ENCODE peak calls at places on chromosomes 3 and 15, in six cellular contexts. I is HT1080, S is GM12891, L is fibroblast of gingiva, Y is posterior cingulate gyrus, M is NCI-H1092. H is an unnamed sample.

GRCh38 chr3:131072845-131073244 is 46.2 kb downstream of the NEK11 start:
- DNase-seq in I (no peak), S (no peak), L (peak; percentile 61), Y (no peak), M (no peak), H (no peak)

GRCh38 chr3:141623732-141624131 is 114.4 kb upstream of the RNF7 start:
- DNase-seq in I (no peak), S (no peak), L (no peak), Y (no peak), M (no peak), H (no peak)

GRCh38 chr15:66919421-66919820 is 146.0 kb upstream of the SMAD3 start:
- DNase-seq in I (peak; percentile 36), S (no peak), L (no peak), Y (no peak), M (no peak), H (peak; percentile 40)

GRCh38 chr3:9224490-9224889 is 25.0 kb downstream of the SRGAP3 start:
- DNase-seq in I (no peak), S (peak; percentile 44), L (no peak), Y (no peak), M (no peak), H (no peak)

GRCh38 chr15:64191971-64192830 is 29.4 kb upstream of the PPIB start:
- DNase-seq in I (no peak), S (no peak), L (no peak), Y (no peak), M (no peak), H (no peak)

GRCh38 chr3:170419301-170420087 is 826 bp downstream of the CLDN11 start:
- DNase-seq in I (no peak), S (no peak), L (no peak), Y (peak; percentile 76), M (no peak), H (no peak)

GRCh38 chr3:193594946-193595689 is 2.1 kb downstream of the OPA1 start:
- DNase-seq in I (peak; percentile 36), S (no peak), L (no peak), Y (no peak), M (no peak), H (no peak)

GRCh38 chr3:67083277-67083676 is 85.2 kb downstream of the KBTBD8 start:
- DNase-seq in I (peak; percentile 97), S (no peak), L (no peak), Y (no peak), M (no peak), H (no peak)

GRCh38 chr3:107407355-107407754 is 30.1 kb downstream of the CCDC54 start:
- DNase-seq in I (no peak), S (no peak), L (no peak), Y (no peak), M (no peak), H (no peak)

GRCh38 chr3:175150812-175151411 is 291.8 kb downstream of the NAALADL2 start:
- DNase-seq in I (peak; percentile 76), S (no peak), L (no peak), Y (no peak), M (no peak), H (no peak)

GRCh38 chr3:125440559-125440955 is 65.4 kb upstream of the ZNF148 start:
- DNase-seq in I (no peak), S (no peak), L (no peak), Y (no peak), M (no peak), H (peak; percentile 84)

GRCh38 chr15:57384816-57385215 is 8.5 kb downstream of the CGNL1 start:
- DNase-seq in I (no peak), S (no peak), L (peak; percentile 16), Y (no peak), M (no peak), H (no peak)

GRCh38 chr3:127792664-127793292 is 29.5 kb downstream of the MGLL start:
- DNase-seq in I (peak; percentile 76), S (no peak), L (peak; percentile 97), Y (no peak), M (no peak), H (peak; percentile 50)

GRCh38 chr15:63560741-63561448 is 36.3 kb upstream of the FBXL22 start:
- DNase-seq in I (no peak), S (no peak), L (no peak), Y (no peak), M (no peak), H (no peak)

GRCh38 chr3:87247086-87247781 is 20.1 kb downstream of the CHMP2B start:
- DNase-seq in I (no peak), S (no peak), L (peak; percentile 1), Y (no peak), M (no peak), H (no peak)

GRCh38 chr3:14388200-14388599 is 14.2 kb upstream of the SLC6A6 start:
- DNase-seq in I (no peak), S (no peak), L (no peak), Y (no peak), M (no peak), H (no peak)

GRCh38 chr3:158313344-158313927 is 203.5 kb downstream of the RSRC1 start:
- DNase-seq in I (peak; percentile 43), S (no peak), L (peak; percentile 14), Y (no peak), M (peak; percentile 5), H (no peak)

GRCh38 chr3:10816019-10816862 is at the start of gene SLC6A11:
- DNase-seq in I (no peak), S (no peak), L (no peak), Y (peak; percentile 33), M (no peak), H (no peak)

GRCh38 chr3:10435850-10436249 is 69.5 kb downstream of the ATP2B2 start:
- DNase-seq in I (no peak), S (no peak), L (no peak), Y (no peak), M (no peak), H (no peak)

GRCh38 chr15:72155021-72155621 is 36.9 kb downstream of the SENP8 start:
- DNase-seq in I (peak; percentile 33), S (no peak), L (peak; percentile 41), Y (peak; percentile 69), M (peak; percentile 17), H (peak; percentile 97)

GRCh38 chr3:189316296-189317019 is 144.7 kb downstream of the TPRG1 start:
- DNase-seq in I (no peak), S (no peak), L (no peak), Y (no peak), M (peak; percentile 46), H (peak; percentile 68)

GRCh38 chr3:15102833-15103232 is 3.9 kb upstream of the RBSN start:
- DNase-seq in I (no peak), S (no peak), L (no peak), Y (no peak), M (no peak), H (no peak)

GRCh38 chr3:58452176-58452575 is 18.5 kb upstream of the PDHB start:
- DNase-seq in I (no peak), S (no peak), L (no peak), Y (no peak), M (peak; percentile 20), H (no peak)

GRCh38 chr3:24495334-24495994 is 814 bp upstream of the THRB start:
- DNase-seq in I (no peak), S (no peak), L (no peak), Y (peak; percentile 21), M (no peak), H (peak; percentile 70)

GRCh38 chr15:43187544-43188155 is 2.4 kb downstream of the CCNDBP1 start:
- DNase-seq in I (peak; percentile 56), S (no peak), L (peak; percentile 64), Y (no peak), M (peak; percentile 9), H (no peak)

GRCh38 chr3:120239644-120240043 is 45.4 kb downstream of the GPR156 start:
- DNase-seq in I (no peak), S (no peak), L (no peak), Y (no peak), M (no peak), H (no peak)